ENCODE peak calls at places on chromosomes 13 and 19, in nine cellular contexts. One of them, this sample, is unnamed.

GRCh38 chr19:13459351-13459750 is 46.9 kb downstream of the CACNA1A start:
- DNase-seq in GF-D8: no peak
- DNase-seq in Calu3: no peak
- DNase-seq in ELR: no peak
- DNase-seq in NCI-H524: no peak
- DNase-seq in adrenal gland: no peak
- DNase-seq in kidney epithelial cell: no peak
- DNase-seq in naive thymus-derived CD4-positive, alpha-beta T cell: no peak
- DNase-seq in caudate nucleus: peak; percentile 39
- DNase-seq in this sample: peak; percentile 59

GRCh38 chr19:4067396-4068057 is 828 bp upstream of the ZBTB7A start:
- DNase-seq in GF-D8: no peak
- DNase-seq in Calu3: no peak
- DNase-seq in ELR: no peak
- DNase-seq in NCI-H524: no peak
- DNase-seq in adrenal gland: no peak
- DNase-seq in kidney epithelial cell: no peak
- DNase-seq in naive thymus-derived CD4-positive, alpha-beta T cell: peak; percentile 48
- DNase-seq in caudate nucleus: no peak
- DNase-seq in this sample: no peak

GRCh38 chr13:84571264-84571663 is 689.0 kb upstream of the SLITRK1 start:
- DNase-seq in GF-D8: no peak
- DNase-seq in Calu3: no peak
- DNase-seq in ELR: no peak
- DNase-seq in NCI-H524: no peak
- DNase-seq in adrenal gland: no peak
- DNase-seq in kidney epithelial cell: no peak
- DNase-seq in naive thymus-derived CD4-positive, alpha-beta T cell: no peak
- DNase-seq in caudate nucleus: no peak
- DNase-seq in this sample: no peak

GRCh38 chr19:30565680-30566079 is 193.5 kb downstream of the ZNF536 start:
- DNase-seq in GF-D8: no peak
- DNase-seq in Calu3: no peak
- DNase-seq in ELR: no peak
- DNase-seq in NCI-H524: no peak
- DNase-seq in adrenal gland: no peak
- DNase-seq in kidney epithelial cell: no peak
- DNase-seq in naive thymus-derived CD4-positive, alpha-beta T cell: no peak
- DNase-seq in caudate nucleus: no peak
- DNase-seq in this sample: no peak

GRCh38 chr13:95128045-95128643 is 173.1 kb downstream of the ABCC4 start:
- DNase-seq in GF-D8: no peak
- DNase-seq in Calu3: no peak
- DNase-seq in ELR: no peak
- DNase-seq in NCI-H524: no peak
- DNase-seq in adrenal gland: no peak
- DNase-seq in kidney epithelial cell: no peak
- DNase-seq in naive thymus-derived CD4-positive, alpha-beta T cell: no peak
- DNase-seq in caudate nucleus: no peak
- DNase-seq in this sample: peak; percentile 4

GRCh38 chr19:40663712-40664692 is 26.4 kb downstream of the NUMBL start:
- DNase-seq in GF-D8: no peak
- DNase-seq in Calu3: no peak
- DNase-seq in ELR: no peak
- DNase-seq in NCI-H524: no peak
- DNase-seq in adrenal gland: peak; percentile 46
- DNase-seq in kidney epithelial cell: no peak
- DNase-seq in naive thymus-derived CD4-positive, alpha-beta T cell: no peak
- DNase-seq in caudate nucleus: no peak
- DNase-seq in this sample: no peak

GRCh38 chr13:111370570-111371150 is 50.2 kb downstream of the TEX29 start:
- DNase-seq in GF-D8: no peak
- DNase-seq in Calu3: no peak
- DNase-seq in ELR: no peak
- DNase-seq in NCI-H524: no peak
- DNase-seq in adrenal gland: no peak
- DNase-seq in kidney epithelial cell: no peak
- DNase-seq in naive thymus-derived CD4-positive, alpha-beta T cell: no peak
- DNase-seq in caudate nucleus: no peak
- DNase-seq in this sample: no peak

GRCh38 chr13:89695343-89696257 is 1651.9 kb upstream of the MIR17HG start:
- DNase-seq in GF-D8: no peak
- DNase-seq in Calu3: peak; percentile 30
- DNase-seq in ELR: peak; percentile 57
- DNase-seq in NCI-H524: peak; percentile 29
- DNase-seq in adrenal gland: peak; percentile 63
- DNase-seq in kidney epithelial cell: peak; percentile 10
- DNase-seq in naive thymus-derived CD4-positive, alpha-beta T cell: no peak
- DNase-seq in caudate nucleus: no peak
- DNase-seq in this sample: no peak

GRCh38 chr19:48963371-48964204 is 1.5 kb upstream of the FTL start:
- DNase-seq in GF-D8: peak; percentile 29
- DNase-seq in Calu3: peak; percentile 75
- DNase-seq in ELR: peak; percentile 86
- DNase-seq in NCI-H524: no peak
- DNase-seq in adrenal gland: peak; percentile 81
- DNase-seq in kidney epithelial cell: no peak
- DNase-seq in naive thymus-derived CD4-positive, alpha-beta T cell: no peak
- DNase-seq in caudate nucleus: peak; percentile 57
- DNase-seq in this sample: peak; percentile 59